ENCODE peak calls at places on chromosomes 6 and 20, in ten cellular contexts. K, I, W, D, E, Z, J, H, O and Y are unnamed samples.

GRCh38 chr6:127342296-127342945 is 988 bp downstream of the ECHDC1 start:
- DNase-seq in K (no peak), I (peak; percentile 48), W (no peak), D (no peak), E (no peak), Z (no peak), J (no peak), H (peak; percentile 49), O (no peak), Y (peak; percentile 76)

GRCh38 chr6:44050872-44051421 is 76.3 kb downstream of the MRPL14 start:
- DNase-seq in K (no peak), I (no peak), W (no peak), D (no peak), E (no peak), Z (no peak), J (no peak), H (no peak), O (no peak), Y (no peak)

GRCh38 chr6:30826961-30827342 is 57.4 kb upstream of the DDR1 start:
- DNase-seq in K (no peak), I (no peak), W (no peak), D (no peak), E (no peak), Z (no peak), J (no peak), H (no peak), O (peak; percentile 55), Y (no peak)

GRCh38 chr20:47102629-47103028 is 208.0 kb downstream of the EYA2 start:
- DNase-seq in K (no peak), I (no peak), W (no peak), D (no peak), E (no peak), Z (no peak), J (no peak), H (no peak), O (no peak), Y (no peak)

GRCh38 chr6:132202569-132202968 is 198.7 kb downstream of the MOXD1 start:
- DNase-seq in K (no peak), I (no peak), W (no peak), D (no peak), E (no peak), Z (no peak), J (peak; percentile 33), H (no peak), O (no peak), Y (no peak)

GRCh38 chr6:52216932-52217331 is 27.4 kb downstream of the IL17F start:
- DNase-seq in K (no peak), I (no peak), W (no peak), D (no peak), E (no peak), Z (no peak), J (no peak), H (no peak), O (no peak), Y (no peak)

GRCh38 chr6:161272600-161273355 is 1.1 kb downstream of the AGPAT4 start:
- DNase-seq in K (no peak), I (peak; percentile 56), W (no peak), D (no peak), E (no peak), Z (no peak), J (peak; percentile 38), H (no peak), O (peak; percentile 24), Y (peak; percentile 80)

GRCh38 chr20:23153696-23154341 is 67.7 kb upstream of the CD93 start:
- DNase-seq in K (no peak), I (no peak), W (no peak), D (no peak), E (no peak), Z (no peak), J (no peak), H (no peak), O (no peak), Y (no peak)

GRCh38 chr6:157428418-157429202 is 47.6 kb downstream of the ZDHHC14 start:
- DNase-seq in K (no peak), I (no peak), W (no peak), D (peak; percentile 18), E (no peak), Z (no peak), J (no peak), H (no peak), O (peak; percentile 88), Y (peak; percentile 28)

GRCh38 chr6:158654960-158655485 is 5.2 kb downstream of the SYTL3 start:
- DNase-seq in K (peak; percentile 25), I (no peak), W (no peak), D (no peak), E (peak; percentile 91), Z (no peak), J (no peak), H (no peak), O (no peak), Y (no peak)